ENCODE peak calls at places on chromosomes 5 and 9, in ten cellular contexts. X is stromal cell of bone marrow; Q is AG20443; O is activated T-cell treated with anti-CD3 and anti-CD28 coated beads, Interleukin-2, amount 50 U/mL, for 72 hours; Y is M059J; P is stimulated activated naive CD8-positive, alpha-beta T cell treated with anti-CD3 and anti-CD28 coated beads, Interleukin-15, Interleukin-2, amounts not matched to agents 100 U/mL and 50 U/mL, for 24 hours; M is OCI-LY7; B is GM12865; C is T-helper 2 cell; J is activated naive CD4-positive, alpha-beta T cell. I is an unnamed sample.

GRCh38 chr5:126776499-126777256 is at the start of gene LMNB1:
- DNase-seq in X (peak), Q (peak), O (peak), Y (peak), P (peak), M (peak), B (peak), C (peak), J (peak), I (peak)

GRCh38 chr9:101999441-101999840 is 261.0 kb upstream of the GRIN3A start:
- DNase-seq in X (no peak), Q (no peak), O (no peak), Y (no peak), P (no peak), M (no peak), B (no peak), C (no peak), J (no peak), I (no peak)

GRCh38 chr5:11045411-11045810 is 284.4 kb upstream of the DAP start:
- DNase-seq in X (no peak), Q (no peak), O (no peak), Y (no peak), P (no peak), M (no peak), B (no peak), C (no peak), J (no peak), I (no peak)

GRCh38 chr5:124742521-124742920 is 3.9 kb downstream of the ZNF608 start:
- DNase-seq in X (no peak), Q (no peak), O (no peak), Y (no peak), P (no peak), M (no peak), B (no peak), C (no peak), J (no peak), I (no peak)

GRCh38 chr5:59588922-59589321 is 304.6 kb downstream of the PDE4D start:
- DNase-seq in X (no peak), Q (peak), O (no peak), Y (peak), P (no peak), M (no peak), B (no peak), C (no peak), J (no peak), I (no peak)

GRCh38 chr5:95281211-95281610 is 3.7 kb downstream of the MCTP1 start:
- DNase-seq in X (no peak), Q (peak), O (no peak), Y (peak), P (no peak), M (no peak), B (no peak), C (no peak), J (no peak), I (no peak)

GRCh38 chr5:137035480-137035878 is 463.6 kb downstream of the SPOCK1 start:
- DNase-seq in X (no peak), Q (peak), O (no peak), Y (peak), P (no peak), M (no peak), B (no peak), C (no peak), J (no peak), I (no peak)

GRCh38 chr9:1994180-1994579 is 21.0 kb upstream of the SMARCA2 start:
- DNase-seq in X (no peak), Q (no peak), O (no peak), Y (no peak), P (no peak), M (no peak), B (no peak), C (no peak), J (no peak), I (no peak)

GRCh38 chr9:27151693-27152397 is 42.8 kb downstream of the TEK start:
- DNase-seq in X (no peak), Q (peak), O (no peak), Y (peak), P (no peak), M (no peak), B (no peak), C (no peak), J (no peak), I (no peak)

GRCh38 chr9:97980918-97981827 is 2.0 kb upstream of the ANP32B start:
- DNase-seq in X (no peak), Q (peak), O (no peak), Y (no peak), P (no peak), M (peak), B (no peak), C (no peak), J (no peak), I (no peak)

GRCh38 chr5:109740329-109740728 is 50.6 kb downstream of the MAN2A1 start:
- DNase-seq in X (no peak), Q (peak), O (no peak), Y (peak), P (no peak), M (no peak), B (peak), C (no peak), J (no peak), I (no peak)

GRCh38 chr5:134851307-134851923 is 5.6 kb downstream of the C5orf24 start:
- DNase-seq in X (peak), Q (peak), O (no peak), Y (peak), P (no peak), M (peak), B (peak), C (no peak), J (no peak), I (no peak)

GRCh38 chr9:20178197-20178596 is 389.4 kb upstream of the SLC24A2 start:
- DNase-seq in X (no peak), Q (no peak), O (no peak), Y (no peak), P (no peak), M (no peak), B (no peak), C (no peak), J (no peak), I (no peak)

GRCh38 chr5:169970911-169971436 is 9.3 kb downstream of the INSYN2B start:
- DNase-seq in X (peak), Q (peak), O (no peak), Y (peak), P (no peak), M (no peak), B (no peak), C (no peak), J (no peak), I (no peak)

GRCh38 chr5:144072518-144072927 is 97.9 kb downstream of the YIPF5 start:
- DNase-seq in X (peak), Q (peak), O (no peak), Y (peak), P (no peak), M (no peak), B (no peak), C (no peak), J (no peak), I (no peak)

GRCh38 chr5:76456258-76456657 is 53.2 kb downstream of the IQGAP2 start:
- DNase-seq in X (no peak), Q (no peak), O (no peak), Y (no peak), P (no peak), M (no peak), B (no peak), C (no peak), J (no peak), I (no peak)

GRCh38 chr5:173448856-173449255 is 120.6 kb upstream of the STC2 start:
- DNase-seq in X (no peak), Q (no peak), O (no peak), Y (no peak), P (no peak), M (no peak), B (no peak), C (no peak), J (no peak), I (no peak)

GRCh38 chr9:132200706-132201105 is 38.8 kb downstream of the NTNG2 start:
- DNase-seq in X (no peak), Q (no peak), O (no peak), Y (no peak), P (no peak), M (no peak), B (no peak), C (no peak), J (no peak), I (no peak)

GRCh38 chr5:58240286-58240685 is 219.6 kb downstream of the PLK2 start:
- DNase-seq in X (peak), Q (peak), O (no peak), Y (peak), P (no peak), M (no peak), B (no peak), C (no peak), J (no peak), I (no peak)

GRCh38 chr5:177301503-177302165 is 1.9 kb downstream of the RAB24 start:
- DNase-seq in X (no peak), Q (no peak), O (no peak), Y (peak), P (no peak), M (no peak), B (peak), C (no peak), J (no peak), I (no peak)

GRCh38 chr5:76617675-76618074 is 5.5 kb downstream of the F2RL2 start:
- DNase-seq in X (no peak), Q (no peak), O (no peak), Y (peak), P (no peak), M (no peak), B (no peak), C (no peak), J (no peak), I (no peak)

GRCh38 chr9:4214506-4214905 is 85.4 kb downstream of the GLIS3 start:
- DNase-seq in X (no peak), Q (peak), O (no peak), Y (no peak), P (no peak), M (no peak), B (no peak), C (no peak), J (no peak), I (no peak)

GRCh38 chr9:82726404-82727276 is 336.3 kb downstream of the RASEF start:
- DNase-seq in X (no peak), Q (no peak), O (no peak), Y (peak), P (no peak), M (no peak), B (peak), C (no peak), J (no peak), I (no peak)

GRCh38 chr9:78280982-78281668 is 15.8 kb upstream of the PSAT1 start:
- DNase-seq in X (peak), Q (peak), O (no peak), Y (no peak), P (no peak), M (no peak), B (no peak), C (no peak), J (no peak), I (no peak)

GRCh38 chr5:54062958-54063357 is 247.4 kb downstream of the ARL15 start:
- DNase-seq in X (peak), Q (peak), O (no peak), Y (peak), P (no peak), M (no peak), B (no peak), C (no peak), J (no peak), I (no peak)

GRCh38 chr9:84137968-84138367 is 157.4 kb downstream of the RMI1 start:
- DNase-seq in X (no peak), Q (no peak), O (no peak), Y (peak), P (no peak), M (peak), B (peak), C (no peak), J (no peak), I (no peak)

GRCh38 chr9:120925535-120926396 is 830 bp downstream of the TRAF1 start:
- DNase-seq in X (peak), Q (peak), O (peak), Y (peak), P (peak), M (peak), B (peak), C (peak), J (peak), I (no peak)

GRCh38 chr9:114968710-114969109 is 38.3 kb upstream of the TNFSF8 start:
- DNase-seq in X (peak), Q (peak), O (no peak), Y (peak), P (peak), M (no peak), B (peak), C (no peak), J (no peak), I (no peak)

GRCh38 chr9:86303316-86303975 is 21.1 kb upstream of the ISCA1 start:
- DNase-seq in X (no peak), Q (no peak), O (peak), Y (peak), P (peak), M (no peak), B (no peak), C (peak), J (no peak), I (no peak)

GRCh38 chr9:115997923-115998322 is 155.7 kb upstream of the PAPPA start:
- DNase-seq in X (peak), Q (peak), O (no peak), Y (peak), P (no peak), M (no peak), B (no peak), C (no peak), J (no peak), I (no peak)

GRCh38 chr9:7216004-7216821 is 458.4 kb downstream of the KDM4C start:
- DNase-seq in X (peak), Q (no peak), O (peak), Y (peak), P (peak), M (no peak), B (no peak), C (no peak), J (no peak), I (peak)

GRCh38 chr5:33761139-33761538 is 130.7 kb downstream of the ADAMTS12 start:
- DNase-seq in X (no peak), Q (peak), O (no peak), Y (peak), P (no peak), M (no peak), B (no peak), C (no peak), J (no peak), I (no peak)

GRCh38 chr5:67842806-67843205 is 372.8 kb upstream of the PIK3R1 start:
- DNase-seq in X (no peak), Q (peak), O (no peak), Y (peak), P (no peak), M (no peak), B (no peak), C (no peak), J (no peak), I (no peak)

GRCh38 chr9:99911600-99911999 is 5.1 kb downstream of the STX17 start:
- DNase-seq in X (no peak), Q (no peak), O (no peak), Y (no peak), P (no peak), M (no peak), B (no peak), C (no peak), J (no peak), I (no peak)

GRCh38 chr5:84885479-84886258 is 501.0 kb upstream of the EDIL3 start:
- DNase-seq in X (peak), Q (no peak), O (no peak), Y (peak), P (no peak), M (no peak), B (no peak), C (no peak), J (no peak), I (no peak)

GRCh38 chr5:56099346-56099745 is 104.6 kb upstream of the IL6ST start:
- DNase-seq in X (peak), Q (peak), O (no peak), Y (no peak), P (no peak), M (no peak), B (no peak), C (no peak), J (no peak), I (no peak)

GRCh38 chr5:56607551-56607950 is 207.8 kb upstream of the MAP3K1 start:
- DNase-seq in X (no peak), Q (peak), O (no peak), Y (peak), P (no peak), M (no peak), B (no peak), C (no peak), J (no peak), I (no peak)